ENCODE peak calls at places on chromosomes 13 and 19, in five cellular contexts. One of them, this sample, is unnamed.

GRCh38 chr13:72295173-72295572 is 428.2 kb upstream of the DACH1 start:
- DNase-seq in mucosa of gallbladder: no peak
- DNase-seq in GM12892: no peak
- DNase-seq in lung: no peak
- DNase-seq in mammary epithelial cell: no peak
- DNase-seq in this sample: no peak

GRCh38 chr13:78679329-78679728 is 20.4 kb upstream of the OBI1 start:
- DNase-seq in mucosa of gallbladder: no peak
- DNase-seq in GM12892: no peak
- DNase-seq in lung: no peak
- DNase-seq in mammary epithelial cell: no peak
- DNase-seq in this sample: no peak

GRCh38 chr19:55206664-55207500 is 2.4 kb downstream of the PTPRH start:
- DNase-seq in mucosa of gallbladder: peak
- DNase-seq in GM12892: no peak
- DNase-seq in lung: peak
- DNase-seq in mammary epithelial cell: peak
- DNase-seq in this sample: no peak

GRCh38 chr19:11581740-11582139 is 4.3 kb upstream of the ACP5 start:
- DNase-seq in mucosa of gallbladder: no peak
- DNase-seq in GM12892: no peak
- DNase-seq in lung: no peak
- DNase-seq in mammary epithelial cell: no peak
- DNase-seq in this sample: no peak

GRCh38 chr19:3765121-3765520 is 2.6 kb downstream of the MRPL54 start:
- DNase-seq in mucosa of gallbladder: no peak
- DNase-seq in GM12892: no peak
- DNase-seq in lung: no peak
- DNase-seq in mammary epithelial cell: no peak
- DNase-seq in this sample: no peak

GRCh38 chr13:20363604-20364003 is 131.5 kb upstream of the GJB6 start:
- DNase-seq in mucosa of gallbladder: no peak
- DNase-seq in GM12892: no peak
- DNase-seq in lung: no peak
- DNase-seq in mammary epithelial cell: no peak
- DNase-seq in this sample: no peak

GRCh38 chr13:50812242-50812641 is 31.2 kb downstream of the DLEU7 start:
- DNase-seq in mucosa of gallbladder: no peak
- DNase-seq in GM12892: no peak
- DNase-seq in lung: no peak
- DNase-seq in mammary epithelial cell: no peak
- DNase-seq in this sample: no peak

GRCh38 chr13:48818495-48818961 is 157.2 kb upstream of the FNDC3A start:
- DNase-seq in mucosa of gallbladder: no peak
- DNase-seq in GM12892: no peak
- DNase-seq in lung: no peak
- DNase-seq in mammary epithelial cell: peak
- DNase-seq in this sample: no peak

GRCh38 chr13:95137096-95137495 is 164.2 kb downstream of the ABCC4 start:
- DNase-seq in mucosa of gallbladder: no peak
- DNase-seq in GM12892: no peak
- DNase-seq in lung: no peak
- DNase-seq in mammary epithelial cell: no peak
- DNase-seq in this sample: no peak

GRCh38 chr13:76579701-76580100 is 306.5 kb downstream of the KCTD12 start:
- DNase-seq in mucosa of gallbladder: no peak
- DNase-seq in GM12892: no peak
- DNase-seq in lung: no peak
- DNase-seq in mammary epithelial cell: no peak
- DNase-seq in this sample: no peak

GRCh38 chr19:41323023-41323422 is 13.1 kb downstream of the CCDC97 start:
- DNase-seq in mucosa of gallbladder: no peak
- DNase-seq in GM12892: no peak
- DNase-seq in lung: no peak
- DNase-seq in mammary epithelial cell: no peak
- DNase-seq in this sample: no peak

GRCh38 chr19:39563408-39563807 is 23.4 kb upstream of the EID2 start:
- DNase-seq in mucosa of gallbladder: no peak
- DNase-seq in GM12892: no peak
- DNase-seq in lung: no peak
- DNase-seq in mammary epithelial cell: peak
- DNase-seq in this sample: no peak

GRCh38 chr13:71015516-71015915 is 851.5 kb downstream of the DACH1 start:
- DNase-seq in mucosa of gallbladder: no peak
- DNase-seq in GM12892: no peak
- DNase-seq in lung: no peak
- DNase-seq in mammary epithelial cell: no peak
- DNase-seq in this sample: no peak

GRCh38 chr13:77325371-77325941 is 1.4 kb downstream of the MYCBP2 start:
- DNase-seq in mucosa of gallbladder: no peak
- DNase-seq in GM12892: no peak
- DNase-seq in lung: no peak
- DNase-seq in mammary epithelial cell: peak
- DNase-seq in this sample: no peak

GRCh38 chr19:36483653-36484052 is 5.7 kb downstream of the ZNF566 start:
- DNase-seq in mucosa of gallbladder: no peak
- DNase-seq in GM12892: no peak
- DNase-seq in lung: no peak
- DNase-seq in mammary epithelial cell: no peak
- DNase-seq in this sample: no peak

GRCh38 chr13:92175330-92175729 is 776.9 kb downstream of the GPC5 start:
- DNase-seq in mucosa of gallbladder: no peak
- DNase-seq in GM12892: no peak
- DNase-seq in lung: no peak
- DNase-seq in mammary epithelial cell: peak
- DNase-seq in this sample: no peak

GRCh38 chr13:28657784-28658538 is 969 bp upstream of the POMP start:
- DNase-seq in mucosa of gallbladder: no peak
- DNase-seq in GM12892: no peak
- DNase-seq in lung: no peak
- DNase-seq in mammary epithelial cell: peak
- DNase-seq in this sample: no peak

GRCh38 chr13:88246239-88246638 is 575.1 kb downstream of the SLITRK5 start:
- DNase-seq in mucosa of gallbladder: no peak
- DNase-seq in GM12892: no peak
- DNase-seq in lung: no peak
- DNase-seq in mammary epithelial cell: no peak
- DNase-seq in this sample: no peak

GRCh38 chr13:99086149-99086868 is 108.4 kb upstream of the DOCK9 start:
- DNase-seq in mucosa of gallbladder: peak
- DNase-seq in GM12892: peak
- DNase-seq in lung: peak
- DNase-seq in mammary epithelial cell: peak
- DNase-seq in this sample: no peak

GRCh38 chr19:2734589-2735288 is 5.1 kb downstream of the SLC39A3 start:
- DNase-seq in mucosa of gallbladder: no peak
- DNase-seq in GM12892: no peak
- DNase-seq in lung: no peak
- DNase-seq in mammary epithelial cell: no peak
- DNase-seq in this sample: no peak

GRCh38 chr13:23902975-23903905 is 5.9 kb upstream of the C1QTNF9B start:
- DNase-seq in mucosa of gallbladder: no peak
- DNase-seq in GM12892: no peak
- DNase-seq in lung: no peak
- DNase-seq in mammary epithelial cell: no peak
- DNase-seq in this sample: no peak

GRCh38 chr13:105327727-105328126 is 1207.7 kb downstream of the EFNB2 start:
- DNase-seq in mucosa of gallbladder: no peak
- DNase-seq in GM12892: no peak
- DNase-seq in lung: no peak
- DNase-seq in mammary epithelial cell: no peak
- DNase-seq in this sample: no peak

GRCh38 chr19:44848805-44849457 is 2.8 kb downstream of the NECTIN2 start:
- DNase-seq in mucosa of gallbladder: no peak
- DNase-seq in GM12892: no peak
- DNase-seq in lung: no peak
- DNase-seq in mammary epithelial cell: no peak
- DNase-seq in this sample: no peak

GRCh38 chr13:27168086-27168485 is 3.5 kb downstream of the USP12 start:
- DNase-seq in mucosa of gallbladder: no peak
- DNase-seq in GM12892: no peak
- DNase-seq in lung: no peak
- DNase-seq in mammary epithelial cell: no peak
- DNase-seq in this sample: no peak

GRCh38 chr19:35789195-35789977 is 14.0 kb downstream of the ARHGAP33 start:
- DNase-seq in mucosa of gallbladder: no peak
- DNase-seq in GM12892: no peak
- DNase-seq in lung: no peak
- DNase-seq in mammary epithelial cell: no peak
- DNase-seq in this sample: no peak

GRCh38 chr13:35478384-35479222 is 2.1 kb upstream of the MAB21L1 start:
- DNase-seq in mucosa of gallbladder: no peak
- DNase-seq in GM12892: no peak
- DNase-seq in lung: no peak
- DNase-seq in mammary epithelial cell: no peak
- DNase-seq in this sample: no peak

GRCh38 chr19:3178377-3178972 is at the start of gene S1PR4:
- DNase-seq in mucosa of gallbladder: no peak
- DNase-seq in GM12892: peak
- DNase-seq in lung: no peak
- DNase-seq in mammary epithelial cell: no peak
- DNase-seq in this sample: no peak

GRCh38 chr13:39888865-39889810 is 233.7 kb downstream of the COG6 start:
- DNase-seq in mucosa of gallbladder: peak
- DNase-seq in GM12892: no peak
- DNase-seq in lung: no peak
- DNase-seq in mammary epithelial cell: peak
- DNase-seq in this sample: no peak

GRCh38 chr19:16160943-16161560 is 12.3 kb downstream of the CIB3 start:
- DNase-seq in mucosa of gallbladder: no peak
- DNase-seq in GM12892: no peak
- DNase-seq in lung: no peak
- DNase-seq in mammary epithelial cell: peak
- DNase-seq in this sample: no peak

GRCh38 chr13:110841846-110842245 is 73.0 kb downstream of the ANKRD10 start:
- DNase-seq in mucosa of gallbladder: no peak
- DNase-seq in GM12892: no peak
- DNase-seq in lung: no peak
- DNase-seq in mammary epithelial cell: peak
- DNase-seq in this sample: no peak

GRCh38 chr19:18074192-18074591 is 12.5 kb downstream of the IL12RB1 start:
- DNase-seq in mucosa of gallbladder: no peak
- DNase-seq in GM12892: no peak
- DNase-seq in lung: no peak
- DNase-seq in mammary epithelial cell: no peak
- DNase-seq in this sample: no peak

GRCh38 chr13:39452834-39453233 is 150.2 kb downstream of the LHFPL6 start:
- DNase-seq in mucosa of gallbladder: no peak
- DNase-seq in GM12892: no peak
- DNase-seq in lung: no peak
- DNase-seq in mammary epithelial cell: no peak
- DNase-seq in this sample: no peak

GRCh38 chr13:77535448-77535847 is at the start of gene SCEL:
- DNase-seq in mucosa of gallbladder: peak
- DNase-seq in GM12892: no peak
- DNase-seq in lung: no peak
- DNase-seq in mammary epithelial cell: peak
- DNase-seq in this sample: no peak